ENCODE peak calls at places on chromosome 20, in five cellular contexts. P, R, A, V and B are unnamed samples.

GRCh38 chr20:56630506-56631317 is 1.6 kb downstream of the TFAP2C start:
- DNase-seq in P (no peak), R (no peak), A (no peak), V (no peak), B (no peak)

GRCh38 chr20:63090052-63090451 is 83.3 kb upstream of the BHLHE23 start:
- DNase-seq in P (no peak), R (no peak), A (no peak), V (no peak), B (no peak)

GRCh38 chr20:51345601-51346101 is 196.9 kb downstream of the NFATC2 start:
- DNase-seq in P (no peak), R (no peak), A (no peak), V (no peak), B (no peak)

GRCh38 chr20:48763183-48764030 is 64.4 kb downstream of the PREX1 start:
- DNase-seq in P (no peak), R (no peak), A (no peak), V (no peak), B (no peak)

GRCh38 chr20:47020231-47020630 is 125.6 kb downstream of the EYA2 start:
- DNase-seq in P (no peak), R (no peak), A (no peak), V (no peak), B (no peak)

GRCh38 chr20:50693001-50693400 is 1.7 kb upstream of the RIPOR3 start:
- DNase-seq in P (no peak), R (no peak), A (no peak), V (no peak), B (no peak)

GRCh38 chr20:39775110-39775509 is 813.0 kb downstream of the DHX35 start:
- DNase-seq in P (no peak), R (no peak), A (no peak), V (no peak), B (no peak)

GRCh38 chr20:57384953-57385761 is 6.0 kb upstream of the RBM38 start:
- DNase-seq in P (no peak), R (no peak), A (no peak), V (no peak), B (no peak)

DNA sequence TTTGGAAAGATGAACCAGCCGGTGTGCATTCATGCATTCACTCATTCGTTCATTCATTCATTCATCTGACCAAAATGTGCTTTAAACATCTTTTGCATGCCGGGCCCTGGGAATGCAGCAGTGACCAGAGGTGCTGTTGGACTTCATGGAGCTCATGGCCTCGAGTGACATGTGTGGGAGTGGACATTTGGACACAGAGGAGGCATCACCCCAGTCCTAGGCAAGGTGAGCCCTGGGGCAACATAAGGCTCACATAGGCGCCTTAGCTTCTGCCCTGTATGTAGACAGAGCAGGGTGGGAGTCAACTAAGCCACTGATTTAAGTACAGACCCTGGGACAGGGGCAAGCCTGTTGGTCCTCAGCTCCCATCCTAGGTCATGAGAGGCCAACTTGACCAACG is 71.6 kb downstream of the STK35 start:
- DNase-seq in P (no peak), R (no peak), A (no peak), V (no peak), B (no peak)
- TF ChIP-seq CEBPB in P (no peak), R (no peak), A (no peak), V (no peak), B (no peak)

GRCh38 chr20:58998656-58999055 is 8.4 kb downstream of the CTSZ start:
- DNase-seq in P (no peak), R (no peak), A (no peak), V (no peak), B (no peak)
- TF ChIP-seq ZNF274 in P (no peak), R (no peak), A (no peak), V (no peak), B (no peak)

GRCh38 chr20:20333866-20334265 is 34.0 kb upstream of the INSM1 start:
- DNase-seq in P (no peak), R (no peak), A (no peak), V (no peak), B (no peak)
- TF ChIP-seq POLR2AphosphoS5 in P (no peak), R (no peak), A (no peak), V (no peak), B (no peak)

DNA sequence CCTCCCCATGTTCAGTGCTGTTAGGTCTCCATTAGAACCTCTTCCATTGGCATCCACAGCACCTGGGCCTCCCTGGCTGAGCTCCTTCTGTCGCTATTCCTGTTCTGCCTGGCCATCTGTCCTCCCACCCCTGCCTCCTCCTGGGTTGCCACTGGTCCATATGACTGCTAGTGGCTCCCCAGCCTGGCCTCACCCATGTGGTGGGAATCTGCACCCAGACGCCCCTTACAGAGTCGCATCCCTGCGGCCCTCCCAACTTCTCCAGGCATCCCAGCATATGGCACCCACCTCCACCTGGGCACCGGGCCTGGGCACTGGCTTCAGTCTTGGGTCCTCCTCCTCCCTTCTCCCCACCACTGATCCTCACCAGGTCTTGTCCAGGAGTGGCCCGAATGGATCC is 7.7 kb downstream of the CDC25B start:
- DNase-seq in P (no peak), R (no peak), A (no peak), V (no peak), B (no peak)
- TF ChIP-seq CEBPB in P (no peak), R (no peak), A (no peak), V (no peak), B (no peak)

DNA sequence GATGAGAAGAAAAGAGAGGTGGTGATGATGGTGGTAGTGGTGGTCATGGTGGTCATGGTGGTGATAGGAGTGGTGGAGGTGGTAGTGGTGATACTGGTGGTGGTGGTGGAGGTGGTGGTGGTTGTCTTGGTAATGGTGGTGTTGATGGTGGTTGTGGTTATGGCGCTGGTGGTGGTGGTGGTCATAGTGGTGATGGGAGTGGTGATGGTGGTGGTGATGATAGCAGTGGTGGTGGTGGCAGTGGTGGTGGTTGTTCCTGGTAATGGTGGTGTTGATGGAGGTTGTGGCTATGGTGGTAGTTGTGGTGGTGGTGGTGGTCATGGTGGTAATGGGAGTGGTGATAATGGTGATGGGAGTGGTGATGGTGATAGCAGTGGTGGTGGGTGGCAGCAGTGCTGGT is 36.8 kb downstream of the HAO1 start:
- DNase-seq in P (no peak), R (no peak), A (no peak), V (no peak), B (no peak)
- TF ChIP-seq ZNF274 in P (no peak), R (no peak), A (no peak), V (no peak), B (no peak)

DNA sequence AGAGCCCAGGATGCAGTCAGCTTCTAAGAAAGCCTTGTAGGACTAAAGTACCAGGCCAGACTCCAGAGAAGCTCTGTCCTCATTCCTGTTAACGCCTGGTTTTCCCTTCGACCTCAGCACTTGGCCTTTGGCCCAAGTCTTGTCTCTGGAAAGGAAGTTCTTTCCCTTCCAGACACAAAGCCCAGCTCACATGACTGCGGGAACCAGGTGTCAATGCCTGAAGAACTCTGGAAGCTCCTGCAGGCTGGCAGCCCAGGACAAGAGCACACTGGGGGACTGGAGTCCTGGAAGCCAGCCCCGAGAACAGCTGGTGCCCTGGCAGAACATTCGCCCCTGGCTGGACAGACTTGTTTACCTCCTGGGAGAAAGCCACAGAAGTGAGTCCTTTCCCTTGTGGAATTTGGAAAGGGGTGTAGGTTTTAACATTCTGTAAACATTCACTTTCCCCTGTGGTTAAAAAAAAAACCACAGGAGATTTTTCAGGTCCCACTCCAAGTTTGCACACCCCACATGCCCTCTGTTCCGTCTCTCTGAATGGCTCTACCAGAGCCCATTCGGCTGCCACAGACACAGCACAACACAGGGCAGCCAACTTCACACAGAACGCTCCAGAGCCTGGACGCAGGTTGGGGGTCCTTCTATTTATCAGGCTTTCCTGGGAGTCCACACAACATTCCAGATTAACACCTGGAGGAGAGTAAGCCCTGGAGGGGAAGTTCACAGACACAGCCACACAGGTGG is 18.1 kb downstream of the ACSS1 start:
- DNase-seq in P (no peak), R (no peak), A (no peak), V (no peak), B (no peak)
- TF ChIP-seq POLR2AphosphoS5 in P (no peak), R (no peak), A (no peak), V (no peak), B (no peak)